ENCODE peak calls at places on chromosomes 16 and 17, in six cellular contexts. C is renal cortical epithelial cell, Q is NCI-H1092 treated with DMSO at 0.1 percent for 48 hours, U is iPS-NIHi11, W is DMS 273 treated with DMSO at 0.1 percent for 48 hours, K is ascending aorta. F is an unnamed sample.

GRCh38 chr17:22512997-22513538 is 820.7 kb downstream of the KCNJ18 start:
- DNase-seq in U (no peak), K (no peak), C (no peak), W (no peak), Q (no peak), F (no peak)

GRCh38 chr16:56812884-56813283 is 52.1 kb upstream of the SLC12A3 start:
- DNase-seq in U (no peak), C (peak), Q (no peak), K (no peak), W (no peak), F (no peak)

GRCh38 chr17:6627019-6627418 is 13.5 kb downstream of the KIAA0753 start:
- DNase-seq in W (no peak), C (peak), U (no peak), K (no peak), Q (no peak), F (no peak)

GRCh38 chr17:83053779-83054451 is 25.5 kb upstream of the METRNL start:
- DNase-seq in U (no peak), Q (no peak), W (no peak), C (no peak), K (no peak), F (no peak)

GRCh38 chr16:27505297-27506236 is 44.1 kb downstream of the GTF3C1 start:
- DNase-seq in U (no peak), C (peak), W (no peak), K (no peak), Q (no peak), F (peak)

GRCh38 chr16:57000271-57001025 is 11.1 kb downstream of the NLRC5 start:
- DNase-seq in K (peak), Q (no peak), C (peak), U (no peak), W (no peak), F (no peak)

GRCh38 chr17:2403044-2403443 is 2.2 kb upstream of the MNT start:
- DNase-seq in K (no peak), Q (no peak), C (no peak), W (no peak), U (no peak), F (no peak)

GRCh38 chr16:67244387-67245188 is 2.7 kb downstream of the FHOD1 start:
- DNase-seq in Q (no peak), U (no peak), W (no peak), K (peak), C (peak), F (no peak)

GRCh38 chr17:62718420-62718819 is 89.7 kb downstream of the MARCHF10 start:
- DNase-seq in U (no peak), C (peak), K (no peak), W (no peak), Q (no peak), F (no peak)

GRCh38 chr17:27244019-27244418 is 49.9 kb upstream of the WSB1 start:
- DNase-seq in Q (no peak), K (no peak), W (no peak), C (no peak), U (no peak), F (no peak)

GRCh38 chr16:8588703-8589292 is 1.5 kb downstream of the TMEM114 start:
- DNase-seq in W (no peak), U (peak), C (no peak), K (no peak), Q (no peak), F (no peak)

GRCh38 chr16:85611455-85612190 is 1.5 kb upstream of the GSE1 start:
- DNase-seq in W (peak), K (peak), U (peak), Q (peak), C (peak), F (peak)

GRCh38 chr17:42484304-42484703 is 25.6 kb downstream of the ATP6V0A1 start:
- DNase-seq in W (no peak), K (no peak), U (no peak), C (peak), Q (no peak), F (no peak)

GRCh38 chr16:4487955-4488481 is 11.8 kb downstream of the HMOX2 start:
- DNase-seq in C (peak), K (no peak), Q (no peak), W (no peak), U (no peak), F (no peak)

GRCh38 chr16:57422026-57422944 is 17.7 kb downstream of the CCL17 start:
- DNase-seq in W (peak), C (peak), K (no peak), Q (peak), U (peak), F (no peak)

GRCh38 chr17:75501378-75502071 is 13.8 kb downstream of the CASKIN2 start:
- DNase-seq in C (no peak), K (no peak), W (no peak), U (no peak), Q (no peak), F (no peak)

GRCh38 chr17:73827627-73828241 is 183.5 kb upstream of the SDK2 start:
- DNase-seq in W (no peak), U (no peak), C (no peak), K (no peak), Q (no peak), F (no peak)

GRCh38 chr17:35944151-35944550 is 638 bp upstream of the LYZL6 start:
- DNase-seq in Q (no peak), U (no peak), K (no peak), W (no peak), C (no peak), F (no peak)

GRCh38 chr16:77869997-77870813 is 81.8 kb downstream of the VAT1L start:
- DNase-seq in K (no peak), Q (peak), W (no peak), U (peak), C (no peak), F (no peak)

GRCh38 chr17:78960945-78961344 is 18.8 kb downstream of the LGALS3BP start:
- DNase-seq in W (no peak), K (no peak), C (no peak), U (no peak), Q (no peak), F (no peak)

GRCh38 chr17:6626616-6627015 is 13.9 kb downstream of the KIAA0753 start:
- DNase-seq in C (no peak), U (no peak), Q (no peak), W (no peak), K (no peak), F (no peak)

GRCh38 chr16:85015481-85016177 is 4.3 kb upstream of the ZDHHC7 start:
- DNase-seq in K (no peak), U (no peak), C (no peak), Q (no peak), W (no peak), F (no peak)

GRCh38 chr16:4401510-4401909 is 14.9 kb downstream of the CORO7 start:
- DNase-seq in Q (no peak), W (no peak), C (no peak), K (no peak), U (no peak), F (no peak)

GRCh38 chr17:30831257-30831656 is 509 bp upstream of the ATAD5 start:
- DNase-seq in Q (peak), W (no peak), K (no peak), U (peak), C (peak), F (no peak)

GRCh38 chr17:77844681-77845080 is 113.8 kb upstream of the TNRC6C start:
- DNase-seq in Q (no peak), U (no peak), C (no peak), K (no peak), W (no peak), F (no peak)

GRCh38 chr16:680967-681745 is 946 bp downstream of the STUB1 start:
- DNase-seq in U (no peak), W (no peak), K (no peak), C (no peak), Q (no peak), F (no peak)

GRCh38 chr16:89119661-89120141 is 26.0 kb downstream of the ACSF3 start:
- DNase-seq in U (no peak), K (no peak), Q (no peak), C (no peak), W (no peak), F (no peak)

GRCh38 chr16:28067604-28068382 is 4.3 kb upstream of the GSG1L start:
- DNase-seq in W (no peak), Q (no peak), C (peak), K (no peak), U (no peak), F (no peak)

GRCh38 chr16:87464691-87465300 is 28.0 kb downstream of the ZCCHC14 start:
- DNase-seq in Q (no peak), C (peak), W (no peak), U (no peak), K (peak), F (no peak)

GRCh38 chr16:80198265-80198994 is 342.4 kb upstream of the DYNLRB2 start:
- DNase-seq in U (no peak), W (no peak), C (no peak), K (no peak), Q (peak), F (no peak)

GRCh38 chr17:66549731-66550207 is 247.4 kb downstream of the PRKCA start:
- DNase-seq in K (no peak), W (no peak), Q (no peak), U (peak), C (peak), F (no peak)

GRCh38 chr16:87156195-87156594 is 161.0 kb downstream of the C16orf95 start:
- DNase-seq in K (no peak), W (no peak), C (no peak), Q (no peak), U (no peak), F (no peak)

F was measured in NCI-H2171.